ENCODE peak calls at places on chromosome 19, in nine cellular contexts. S, V, K, U, B, Q, I, N and T are unnamed samples.

GRCh38 chr19:35276706-35277281 is 5.5 kb upstream of the HAMP start:
- DNase-seq in S (no peak), V (no peak), K (no peak), U (no peak), B (no peak), Q (no peak), I (no peak), N (no peak), T (no peak)

GRCh38 chr19:13984875-13985741 is 21.0 kb downstream of the RFX1 start:
- DNase-seq in S (no peak), V (no peak), K (no peak), U (no peak), B (no peak), Q (no peak), I (no peak), N (no peak), T (peak; percentile 78)

GRCh38 chr19:45076029-45076850 is at the start of gene ZNF296:
- DNase-seq in S (peak; percentile 90), V (peak; percentile 51), K (no peak), U (peak; percentile 82), B (peak; percentile 76), Q (no peak), I (peak; percentile 92), N (peak; percentile 63), T (peak; percentile 94)

GRCh38 chr19:16849168-16849567 is 20.0 kb downstream of the SIN3B start:
- DNase-seq in S (no peak), V (no peak), K (no peak), U (peak; percentile 98), B (no peak), Q (no peak), I (no peak), N (peak; percentile 73), T (no peak)

GRCh38 chr19:10553943-10554381 is 10.3 kb downstream of the ATG4D start:
- DNase-seq in S (no peak), V (no peak), K (no peak), U (no peak), B (peak; percentile 75), Q (no peak), I (no peak), N (no peak), T (no peak)

GRCh38 chr19:31383553-31383952 is 34.3 kb upstream of the TSHZ3 start:
- DNase-seq in S (no peak), V (no peak), K (no peak), U (no peak), B (no peak), Q (no peak), I (no peak), N (no peak), T (no peak)

GRCh38 chr19:2455481-2456300 is 1.1 kb downstream of the LMNB2 start:
- DNase-seq in S (no peak), V (peak; percentile 42), K (no peak), U (no peak), B (peak; percentile 42), Q (no peak), I (no peak), N (peak; percentile 62), T (peak; percentile 75)

GRCh38 chr19:36528921-36529518 is 949 bp upstream of the ZNF260 start:
- DNase-seq in S (no peak), V (no peak), K (no peak), U (no peak), B (peak; percentile 18), Q (no peak), I (peak; percentile 58), N (peak; percentile 20), T (peak; percentile 61)

GRCh38 chr19:35513975-35514809 is 743 bp upstream of the DMKN start:
- DNase-seq in S (no peak), V (no peak), K (no peak), U (no peak), B (no peak), Q (no peak), I (peak; percentile 61), N (peak; percentile 86), T (no peak)

GRCh38 chr19:51259348-51260245 is 8.7 kb downstream of the SIGLECL1 start:
- DNase-seq in S (no peak), V (no peak), K (no peak), U (peak; percentile 78), B (peak; percentile 44), Q (no peak), I (peak; percentile 72), N (peak; percentile 56), T (peak; percentile 92)

GRCh38 chr19:2774953-2775555 is 8.0 kb downstream of the SGTA start:
- DNase-seq in S (no peak), V (no peak), K (no peak), U (no peak), B (no peak), Q (no peak), I (no peak), N (no peak), T (no peak)

GRCh38 chr19:46426035-46426505 is 2.7 kb downstream of the PNMA8C start:
- DNase-seq in S (no peak), V (no peak), K (no peak), U (no peak), B (no peak), Q (no peak), I (no peak), N (peak; percentile 51), T (no peak)

GRCh38 chr19:46426506-46427162 is 2.1 kb downstream of the PNMA8C start:
- DNase-seq in S (peak; percentile 88), V (peak; percentile 85), K (no peak), U (no peak), B (no peak), Q (no peak), I (peak; percentile 94), N (peak; percentile 89), T (peak; percentile 75)

GRCh38 chr19:46428278-46429141 is at the start of gene PNMA8C:
- DNase-seq in S (peak; percentile 86), V (peak; percentile 66), K (no peak), U (no peak), B (peak; percentile 53), Q (no peak), I (peak; percentile 96), N (peak; percentile 78), T (no peak)

GRCh38 chr19:46429999-46430398 is 1.3 kb upstream of the PNMA8C start:
- DNase-seq in S (no peak), V (no peak), K (no peak), U (no peak), B (no peak), Q (no peak), I (no peak), N (no peak), T (peak; percentile 51)

GRCh38 chr19:46427518-46427917 is 1.2 kb downstream of the PNMA8C start:
- DNase-seq in S (no peak), V (no peak), K (no peak), U (no peak), B (no peak), Q (no peak), I (no peak), N (no peak), T (no peak)
- H3K4me3 ChIP-seq in S (no peak overlapping the region), V (no peak overlapping the region), K (no peak overlapping the region), U (no peak overlapping the region), B (no peak overlapping the region), Q (no peak overlapping the region), I (peak overlapping the region; percentile 69), N (no peak overlapping the region), T (no peak overlapping the region)

GRCh38 chr19:48608798-48609263 is 2.3 kb downstream of the SPACA4 start:
- DNase-seq in S (no peak), V (no peak), K (no peak), U (peak; percentile 35), B (peak; percentile 51), Q (no peak), I (peak; percentile 82), N (peak; percentile 73), T (peak; percentile 86)
- H3K4me3 ChIP-seq in S (no peak overlapping the region), V (no peak overlapping the region), K (no peak overlapping the region), U (no peak overlapping the region), B (no peak overlapping the region), Q (no peak overlapping the region), I (no peak overlapping the region), N (no peak overlapping the region), T (no peak overlapping the region)

DNA sequence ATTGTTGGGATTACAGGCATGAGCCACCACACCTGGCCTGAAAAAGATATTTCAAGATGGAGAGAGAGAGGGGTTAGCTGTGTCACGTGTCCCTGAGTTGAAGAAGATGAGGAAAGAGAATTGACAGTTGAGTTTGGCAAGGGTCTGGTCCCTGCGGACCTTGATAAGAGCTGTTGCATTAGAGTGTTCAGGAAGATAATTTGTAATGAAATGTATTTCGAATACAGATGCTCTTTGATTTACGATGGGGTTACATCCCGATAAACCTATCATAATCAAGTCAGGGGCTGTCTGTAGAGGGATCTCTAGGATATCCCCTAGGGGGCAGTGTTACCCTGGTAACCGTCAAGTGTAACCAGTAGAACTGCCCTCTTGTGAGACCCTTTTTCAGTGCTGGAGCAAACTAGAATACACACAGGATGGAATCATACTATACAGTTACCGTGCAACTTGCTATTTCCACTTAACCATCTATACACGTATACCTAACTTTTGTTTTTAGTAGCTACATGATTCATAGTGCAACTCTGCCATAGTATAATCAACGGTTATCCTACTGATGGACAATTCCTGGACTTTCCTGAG is 1.5 kb upstream of the ELOF1 start:
- DNase-seq in S (no peak), V (no peak), K (no peak), U (peak; percentile 85), B (peak; percentile 51), Q (peak; percentile 35), I (peak; percentile 95), N (peak; percentile 74), T (peak; percentile 93)
- H3K4me3 ChIP-seq in S (no peak overlapping the region), V (no peak overlapping the region), K (no peak overlapping the region), U (peak overlapping the region; percentile 80), B (peak overlapping the region; percentile 16), Q (no peak overlapping the region), I (peak overlapping the region; percentile 98), N (peak overlapping the region; percentile 85), T (peak overlapping the region; percentile 94)

GRCh38 chr19:28169168-28169862 is 1043.6 kb downstream of the UQCRFS1 start:
- DNase-seq in S (no peak), V (no peak), K (no peak), U (no peak), B (no peak), Q (no peak), I (peak; percentile 71), N (no peak), T (no peak)

GRCh38 chr19:28166025-28166424 is 1046.9 kb downstream of the UQCRFS1 start:
- DNase-seq in S (no peak), V (no peak), K (no peak), U (no peak), B (no peak), Q (no peak), I (no peak), N (no peak), T (no peak)

GRCh38 chr19:28168557-28168956 is 1044.4 kb downstream of the UQCRFS1 start:
- DNase-seq in S (no peak), V (no peak), K (no peak), U (no peak), B (no peak), Q (peak; percentile 7), I (peak; percentile 79), N (no peak), T (no peak)

GRCh38 chr19:28171983-28172382 is 1041.0 kb downstream of the UQCRFS1 start:
- DNase-seq in S (no peak), V (no peak), K (no peak), U (no peak), B (no peak), Q (peak; percentile 33), I (no peak), N (no peak), T (no peak)

DNA sequence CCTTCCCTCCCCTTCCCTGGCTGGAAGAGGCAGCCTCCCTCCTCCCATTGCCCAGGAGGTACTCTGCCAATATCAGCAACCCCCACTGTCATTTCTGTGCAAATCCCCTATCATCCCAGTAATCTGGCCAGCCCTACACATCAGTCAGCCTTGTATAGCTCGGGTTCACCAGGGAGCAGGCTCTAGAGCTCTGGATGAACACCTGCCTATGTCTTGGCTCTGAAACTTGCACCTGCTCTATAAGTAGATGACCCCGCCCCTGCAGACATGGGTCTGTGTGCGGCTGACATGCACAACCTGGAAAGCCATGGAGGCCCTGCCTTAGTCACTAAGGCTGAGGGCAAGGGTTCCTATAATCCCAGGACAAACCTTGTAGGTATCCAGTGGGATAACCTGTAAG is 1042.9 kb downstream of the UQCRFS1 start:
- DNase-seq in S (no peak), V (no peak), K (no peak), U (no peak), B (no peak), Q (no peak), I (no peak), N (no peak), T (no peak)
- H3K4me3 ChIP-seq in S (no peak overlapping the region), V (no peak overlapping the region), K (no peak overlapping the region), U (no peak overlapping the region), B (no peak overlapping the region), Q (no peak overlapping the region), I (no peak overlapping the region), N (no peak overlapping the region), T (no peak overlapping the region)